ENCODE peak calls at places on chromosomes 12 and 14, in eight cellular contexts. B is NCI-H748 treated with DMSO at 0.1 percent for 48 hours; Y is uterus; D is CD8-positive, alpha-beta T cell; L is 8988T; J is activated B cell treated with CpG ODN at 0.5 μM for 24 hours; N is amniotic stem cell; W is left lung. S is an unnamed sample.

GRCh38 chr14:54515670-54516069 is 6.0 kb downstream of the CGRRF1 start:
- DNase-seq in B (no peak), Y (no peak), D (no peak), L (no peak), J (no peak), N (no peak), W (no peak), S (no peak)

GRCh38 chr14:78595797-78596196 is 425.6 kb downstream of the NRXN3 start:
- DNase-seq in B (peak), Y (no peak), D (no peak), L (no peak), J (no peak), N (no peak), W (no peak), S (no peak)

GRCh38 chr14:51419685-51420084 is 179.6 kb downstream of the TMX1 start:
- DNase-seq in B (no peak), Y (no peak), D (peak), L (no peak), J (no peak), N (no peak), W (no peak), S (no peak)

GRCh38 chr12:55927588-55928502 is at the start of gene PYM1:
- DNase-seq in B (peak), Y (peak), D (peak), L (peak), J (peak), N (peak), W (peak), S (no peak)

GRCh38 chr12:1837541-1838206 is 17.3 kb downstream of the LRTM2 start:
- DNase-seq in B (no peak), Y (no peak), D (no peak), L (no peak), J (no peak), N (no peak), W (no peak), S (no peak)

GRCh38 chr12:66500841-66501240 is 178.0 kb downstream of the GRIP1 start:
- DNase-seq in B (no peak), Y (no peak), D (no peak), L (no peak), J (no peak), N (no peak), W (no peak), S (no peak)

GRCh38 chr14:62934439-62934838 is 110.8 kb downstream of the KCNH5 start:
- DNase-seq in B (no peak), Y (no peak), D (no peak), L (no peak), J (no peak), N (no peak), W (no peak), S (no peak)

GRCh38 chr14:33810308-33810707 is 140.6 kb downstream of the EGLN3 start:
- DNase-seq in B (no peak), Y (no peak), D (no peak), L (no peak), J (no peak), N (no peak), W (no peak), S (no peak)

GRCh38 chr14:80037349-80037748 is 174.0 kb downstream of the DIO2 start:
- DNase-seq in B (no peak), Y (no peak), D (no peak), L (no peak), J (no peak), N (no peak), W (no peak), S (no peak)

GRCh38 chr12:86134571-86134970 is 121.6 kb downstream of the MGAT4C start:
- DNase-seq in B (no peak), Y (no peak), D (no peak), L (no peak), J (no peak), N (peak), W (no peak), S (no peak)

GRCh38 chr12:39230086-39230485 is 212.8 kb downstream of the KIF21A start:
- DNase-seq in B (no peak), Y (no peak), D (no peak), L (no peak), J (no peak), N (no peak), W (no peak), S (no peak)

GRCh38 chr14:39267592-39268112 is 33.9 kb downstream of the MIA2 start:
- DNase-seq in B (no peak), Y (no peak), D (no peak), L (no peak), J (no peak), N (peak), W (no peak), S (no peak)

GRCh38 chr12:12091977-12092663 is 21.4 kb downstream of the BCL2L14 start:
- DNase-seq in B (no peak), Y (no peak), D (no peak), L (no peak), J (no peak), N (no peak), W (no peak), S (no peak)

GRCh38 chr12:45220366-45220931 is 4.6 kb downstream of the ANO6 start:
- DNase-seq in B (no peak), Y (no peak), D (no peak), L (no peak), J (no peak), N (no peak), W (no peak), S (no peak)

GRCh38 chr12:57093412-57094193 is 4.7 kb downstream of the NAB2 start:
- DNase-seq in B (peak), Y (peak), D (no peak), L (peak), J (peak), N (peak), W (peak), S (no peak)

GRCh38 chr14:64654072-64654899 is 49.9 kb upstream of the PLEKHG3 start:
- DNase-seq in B (peak), Y (no peak), D (no peak), L (no peak), J (no peak), N (peak), W (no peak), S (peak)

GRCh38 chr12:68963456-68963859 is 30.5 kb upstream of the CPM start:
- DNase-seq in B (no peak), Y (no peak), D (no peak), L (no peak), J (no peak), N (no peak), W (no peak), S (no peak)

GRCh38 chr12:130787445-130788410 is 51.3 kb downstream of the STX2 start:
- DNase-seq in B (no peak), Y (no peak), D (no peak), L (no peak), J (no peak), N (no peak), W (no peak), S (peak)

GRCh38 chr12:10941916-10942607 is 3.0 kb upstream of the TAS2R14 start:
- DNase-seq in B (no peak), Y (no peak), D (no peak), L (no peak), J (no peak), N (no peak), W (peak), S (no peak)

GRCh38 chr12:45268672-45269406 is 52.9 kb downstream of the ANO6 start:
- DNase-seq in B (peak), Y (peak), D (no peak), L (peak), J (no peak), N (peak), W (peak), S (peak)

GRCh38 chr12:48193623-48194022 is 9.5 kb downstream of the OR10AD1 start:
- DNase-seq in B (no peak), Y (no peak), D (no peak), L (no peak), J (no peak), N (no peak), W (no peak), S (no peak)

GRCh38 chr12:108967869-108968540 is 52.9 kb downstream of the SVOP start:
- DNase-seq in B (peak), Y (no peak), D (no peak), L (no peak), J (no peak), N (no peak), W (no peak), S (no peak)

GRCh38 chr14:80658155-80658554 is 283.4 kb downstream of the CEP128 start:
- DNase-seq in B (no peak), Y (no peak), D (no peak), L (no peak), J (no peak), N (no peak), W (no peak), S (no peak)

GRCh38 chr14:65101631-65102440 is 481 bp downstream of the MAX start:
- DNase-seq in B (no peak), Y (peak), D (peak), L (peak), J (peak), N (no peak), W (peak), S (no peak)

GRCh38 chr12:70732287-70732686 is 95.1 kb upstream of the PTPRB start:
- DNase-seq in B (no peak), Y (no peak), D (no peak), L (no peak), J (no peak), N (no peak), W (no peak), S (no peak)

GRCh38 chr12:23949212-23950010 is at the start of gene SOX5:
- DNase-seq in B (peak), Y (no peak), D (no peak), L (peak), J (no peak), N (no peak), W (no peak), S (no peak)

GRCh38 chr14:51004801-51005526 is 60.7 kb upstream of the PYGL start:
- DNase-seq in B (no peak), Y (no peak), D (no peak), L (no peak), J (no peak), N (no peak), W (no peak), S (no peak)

GRCh38 chr12:91590991-91591987 is 408.7 kb upstream of the DCN start:
- DNase-seq in B (no peak), Y (no peak), D (no peak), L (no peak), J (no peak), N (no peak), W (no peak), S (no peak)

GRCh38 chr12:13220848-13221247 is 24.3 kb downstream of the EMP1 start:
- DNase-seq in B (no peak), Y (no peak), D (no peak), L (no peak), J (no peak), N (no peak), W (no peak), S (no peak)

GRCh38 chr12:115341442-115341841 is 657.5 kb upstream of the TBX3 start:
- DNase-seq in B (no peak), Y (peak), D (no peak), L (no peak), J (no peak), N (peak), W (peak), S (peak)

GRCh38 chr12:89309452-89309802 is 42.9 kb downstream of the DUSP6 start:
- DNase-seq in B (no peak), Y (no peak), D (no peak), L (no peak), J (no peak), N (no peak), W (no peak), S (no peak)

GRCh38 chr12:40286583-40286982 is 61.8 kb downstream of the LRRK2 start:
- DNase-seq in B (no peak), Y (no peak), D (no peak), L (no peak), J (no peak), N (no peak), W (no peak), S (no peak)

GRCh38 chr12:82425241-82425640 is 66.9 kb downstream of the METTL25 start:
- DNase-seq in B (no peak), Y (no peak), D (no peak), L (no peak), J (no peak), N (peak), W (no peak), S (no peak)

GRCh38 chr14:95555053-95555452 is 20.2 kb downstream of the GLRX5 start:
- DNase-seq in B (no peak), Y (no peak), D (no peak), L (no peak), J (no peak), N (no peak), W (no peak), S (no peak)

GRCh38 chr12:4506870-4507269 is 31.8 kb upstream of the RAD51AP1 start:
- DNase-seq in B (no peak), Y (no peak), D (no peak), L (no peak), J (no peak), N (no peak), W (no peak), S (peak)

GRCh38 chr14:96629558-96630222 is 127.5 kb downstream of the PAPOLA start:
- DNase-seq in B (no peak), Y (peak), D (no peak), L (no peak), J (no peak), N (no peak), W (no peak), S (no peak)

GRCh38 chr14:71471604-71472003 is 460.6 kb upstream of the RGS6 start:
- DNase-seq in B (no peak), Y (no peak), D (no peak), L (no peak), J (no peak), N (no peak), W (no peak), S (no peak)

GRCh38 chr12:80565276-80565675 is 121.2 kb downstream of the PTPRQ start:
- DNase-seq in B (no peak), Y (no peak), D (no peak), L (no peak), J (no peak), N (no peak), W (no peak), S (no peak)

GRCh38 chr12:75020068-75020557 is 189.5 kb downstream of the KCNC2 start:
- DNase-seq in B (no peak), Y (no peak), D (no peak), L (no peak), J (no peak), N (no peak), W (no peak), S (no peak)